ENCODE peak calls at places on chromosomes 11 and 22, in five cellular contexts. G is GM12878, Q is SK-N-SH, U is AG09319, A is fibroblast of villous mesenchyme. T is an unnamed sample.

GRCh38 chr11:122668562-122669090 is 13.1 kb downstream of the UBASH3B start:
- DNase-seq in G (no peak), Q (no peak), U (no peak), A (peak), T (no peak)

GRCh38 chr11:57235761-57236703 is 1.0 kb downstream of the APLNR start:
- DNase-seq in G (no peak), Q (no peak), U (no peak), A (no peak), T (no peak)

GRCh38 chr22:30876925-30877553 is 91.5 kb downstream of the MORC2 start:
- DNase-seq in G (no peak), Q (peak), U (no peak), A (peak), T (no peak)

GRCh38 chr11:9851366-9851765 is 187.5 kb downstream of the SWAP70 start:
- DNase-seq in G (no peak), Q (no peak), U (no peak), A (peak), T (no peak)

GRCh38 chr22:24486501-24486921 is 8.6 kb upstream of the UPB1 start:
- DNase-seq in G (no peak), Q (no peak), U (no peak), A (peak), T (peak)

GRCh38 chr11:14336507-14337503 is 22.2 kb downstream of the RRAS2 start:
- DNase-seq in G (no peak), Q (no peak), U (peak), A (peak), T (peak)

GRCh38 chr22:33247758-33248157 is 189.6 kb upstream of the SYN3 start:
- DNase-seq in G (peak), Q (no peak), U (no peak), A (no peak), T (peak)

GRCh38 chr22:25281675-25282345 is 62.4 kb downstream of the CRYBB2 start:
- DNase-seq in G (no peak), Q (no peak), U (no peak), A (no peak), T (no peak)

GRCh38 chr11:71525938-71526495 is 1.1 kb upstream of the KRTAP5-7 start:
- DNase-seq in G (no peak), Q (no peak), U (no peak), A (no peak), T (no peak)

GRCh38 chr11:60924110-60924905 is at the start of gene TMEM132A:
- DNase-seq in G (no peak), Q (peak), U (no peak), A (peak), T (peak)

GRCh38 chr22:17217179-17217578 is 2.1 kb downstream of the ADA2 start:
- DNase-seq in G (no peak), Q (no peak), U (no peak), A (no peak), T (no peak)

GRCh38 chr11:7665473-7666291 is 7.6 kb downstream of the CYB5R2 start:
- DNase-seq in G (peak), Q (peak), U (no peak), A (peak), T (peak)

GRCh38 chr11:72585762-72586590 is 88.2 kb downstream of the PDE2A start:
- DNase-seq in G (peak), Q (peak), U (no peak), A (peak), T (peak)

GRCh38 chr11:15602042-15602441 is 487.3 kb downstream of the INSC start:
- DNase-seq in G (no peak), Q (no peak), U (no peak), A (no peak), T (no peak)

GRCh38 chr11:120137611-120138521 is at the start of gene TRIM29:
- DNase-seq in G (no peak), Q (peak), U (no peak), A (no peak), T (no peak)

GRCh38 chr11:66133216-66133775 is 63.2 kb downstream of the PACS1 start:
- DNase-seq in G (no peak), Q (peak), U (no peak), A (no peak), T (no peak)

GRCh38 chr22:46721716-46722115 is 16.3 kb downstream of the CERK start:
- DNase-seq in G (no peak), Q (no peak), U (no peak), A (no peak), T (no peak)

GRCh38 chr11:102709211-102709980 is 3.8 kb upstream of the MMP27 start:
- DNase-seq in G (no peak), Q (no peak), U (no peak), A (peak), T (no peak)

GRCh38 chr11:70910835-70911234 is 341.5 kb downstream of the SHANK2 start:
- DNase-seq in G (no peak), Q (no peak), U (no peak), A (no peak), T (no peak)

T was measured in amniotic stem cell.